ENCODE peak calls at places on chromosome 10, in six cellular contexts. K is iris pigment epithelial cell; R is stimulated activated CD4-positive, alpha-beta T cell treated with anti-CD3 and anti-CD28 coated beads, Interleukin-2, amount 100 ng/mL, for 48 hours; B is cardiac muscle cell; G is DND-41; U is HS-5. M is an unnamed sample.

GRCh38 chr10:66218981-66219587 is 706.8 kb upstream of the LRRTM3 start:
- DNase-seq in K (peak), G (no peak), B (no peak), R (no peak), U (no peak), M (no peak)

GRCh38 chr10:15344876-15345285 is 26.2 kb downstream of the FAM171A1 start:
- DNase-seq in B (no peak), G (no peak), K (peak), U (no peak), R (no peak), M (no peak)

GRCh38 chr10:92569071-92569470 is 4.8 kb downstream of the IDE start:
- DNase-seq in G (no peak), R (no peak), U (no peak), B (no peak), K (peak), M (no peak)

GRCh38 chr10:123991622-123992570 is 100.3 kb upstream of the CPXM2 start:
- DNase-seq in U (no peak), K (no peak), R (no peak), B (no peak), G (no peak), M (no peak)

GRCh38 chr10:69093933-69094332 is 6.0 kb downstream of the SRGN start:
- DNase-seq in U (no peak), G (no peak), R (no peak), K (no peak), B (no peak), M (no peak)

GRCh38 chr10:1449806-1450205 is 287.5 kb downstream of the ADARB2 start:
- DNase-seq in K (no peak), R (no peak), G (no peak), U (no peak), B (no peak), M (no peak)

GRCh38 chr10:89588671-89589070 is 53.3 kb upstream of the SLC16A12 start:
- DNase-seq in R (no peak), U (no peak), B (no peak), K (peak), G (no peak), M (no peak)

GRCh38 chr10:125137601-125138438 is 22.5 kb downstream of the CTBP2 start:
- DNase-seq in K (no peak), U (no peak), G (no peak), B (no peak), R (no peak), M (no peak)

GRCh38 chr10:101777085-101777856 is 1.4 kb upstream of the FGF8 start:
- DNase-seq in K (no peak), G (no peak), U (no peak), B (no peak), R (no peak), M (no peak)

GRCh38 chr10:95550073-95550672 is 11.0 kb downstream of the SORBS1 start:
- DNase-seq in U (no peak), R (no peak), B (no peak), K (no peak), G (no peak), M (no peak)

GRCh38 chr10:78263521-78263988 is 229.9 kb downstream of the RPS24 start:
- DNase-seq in G (no peak), U (peak), K (peak), R (no peak), B (no peak), M (peak)

GRCh38 chr10:89207801-89208551 is 859 bp upstream of the CH25H start:
- DNase-seq in K (peak), R (peak), B (peak), G (no peak), U (no peak), M (no peak)

M was measured in AG04449.